ENCODE peak calls at places on chromosome 11, in four cellular contexts. G is K562, L is GM12878, T is HepG2. V is an unnamed sample.

GRCh38 chr11:7688238-7688826 is 15.0 kb upstream of the CYB5R2 start:
- DNase-seq in G (peak), T (peak), L (no peak), V (peak)

GRCh38 chr11:64583296-64584262 is 7.4 kb upstream of the SLC22A12 start:
- DNase-seq in G (peak), T (no peak), L (no peak), V (no peak)

GRCh38 chr11:126328001-126328390 is 24.1 kb downstream of the DCPS start:
- DNase-seq in T (no peak), L (no peak), G (no peak), V (no peak)

GRCh38 chr11:119935341-119935925 is 202.5 kb downstream of the TRIM29 start:
- DNase-seq in G (no peak), T (no peak), L (no peak), V (no peak)

GRCh38 chr11:29127456-29127855 is 889.4 kb downstream of the KCNA4 start:
- DNase-seq in G (no peak), L (no peak), T (no peak), V (no peak)

GRCh38 chr11:78830277-78830676 is 255.6 kb upstream of the NARS2 start:
- DNase-seq in L (no peak), G (no peak), T (no peak), V (no peak)

GRCh38 chr11:68651208-68651984 is 32.9 kb upstream of the GAL start:
- DNase-seq in G (no peak), T (no peak), L (no peak), V (no peak)

GRCh38 chr11:120248551-120249278 is 8.8 kb downstream of the POU2F3 start:
- DNase-seq in T (no peak), G (no peak), L (peak), V (no peak)

GRCh38 chr11:34380696-34381095 is 22.9 kb upstream of the ABTB2 start:
- DNase-seq in T (peak), G (no peak), L (no peak), V (no peak)

GRCh38 chr11:101466352-101466751 is 117.5 kb downstream of the TRPC6 start:
- DNase-seq in L (no peak), T (no peak), G (no peak), V (no peak)

DNA sequence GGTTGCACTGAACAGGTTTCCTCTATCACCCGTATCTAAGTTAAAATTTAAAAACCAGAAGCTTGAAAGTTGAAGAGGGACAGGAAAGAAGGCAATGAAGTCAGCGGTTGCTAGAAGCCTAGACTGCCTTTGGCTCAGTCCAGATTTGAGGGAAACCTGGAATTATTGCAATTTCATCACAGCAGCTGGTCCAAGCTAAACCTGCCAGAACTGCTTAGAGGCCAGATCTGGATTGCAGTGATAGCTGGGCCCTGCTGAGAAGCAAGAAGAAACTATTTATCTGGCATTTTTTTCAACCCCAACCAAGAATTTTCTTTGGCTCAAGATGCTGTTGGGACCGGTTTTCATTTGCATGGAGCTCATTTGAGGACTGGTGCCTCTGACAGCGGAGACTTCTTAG is 121.5 kb upstream of the TEAD1 start:
- DNase-seq in G (no peak), L (no peak), T (no peak), V (no peak)
- TF ChIP-seq FOXM1 in G (no peak), L (no peak), T (no peak), V (no peak)

GRCh38 chr11:124638500-124638899 is 15.8 kb downstream of the TBRG1 start:
- DNase-seq in T (no peak), G (peak), L (no peak), V (no peak)

GRCh38 chr11:124629961-124630360 is 7.3 kb downstream of the TBRG1 start:
- DNase-seq in L (no peak), T (no peak), G (no peak), V (no peak)

GRCh38 chr11:124627546-124627945 is 4.9 kb downstream of the TBRG1 start:
- DNase-seq in L (no peak), G (no peak), T (no peak), V (no peak)

DNA sequence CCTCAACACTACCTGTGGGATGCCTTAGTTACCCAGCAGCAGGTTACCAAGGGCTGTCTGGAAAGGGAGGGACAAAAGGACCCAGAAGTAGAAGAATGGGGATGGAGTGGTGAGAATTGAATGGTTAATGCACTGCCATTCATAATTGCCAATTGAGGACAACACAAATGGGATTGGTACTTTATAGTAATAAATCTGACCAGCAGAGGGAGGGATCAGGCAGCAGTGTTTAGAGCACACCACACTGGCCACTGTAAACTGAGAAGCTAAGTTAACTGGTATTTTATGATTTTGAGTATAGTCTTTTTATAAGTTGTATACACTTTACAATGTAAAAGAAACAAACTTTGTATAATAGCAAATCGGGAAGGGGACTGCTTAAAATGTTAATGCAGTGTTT is 10.7 kb downstream of the TBRG1 start:
- DNase-seq in T (no peak), L (no peak), G (no peak), V (peak)
- TF ChIP-seq BHLHE40 in T (no peak), L (no peak), G (no peak), V (no peak)

DNA sequence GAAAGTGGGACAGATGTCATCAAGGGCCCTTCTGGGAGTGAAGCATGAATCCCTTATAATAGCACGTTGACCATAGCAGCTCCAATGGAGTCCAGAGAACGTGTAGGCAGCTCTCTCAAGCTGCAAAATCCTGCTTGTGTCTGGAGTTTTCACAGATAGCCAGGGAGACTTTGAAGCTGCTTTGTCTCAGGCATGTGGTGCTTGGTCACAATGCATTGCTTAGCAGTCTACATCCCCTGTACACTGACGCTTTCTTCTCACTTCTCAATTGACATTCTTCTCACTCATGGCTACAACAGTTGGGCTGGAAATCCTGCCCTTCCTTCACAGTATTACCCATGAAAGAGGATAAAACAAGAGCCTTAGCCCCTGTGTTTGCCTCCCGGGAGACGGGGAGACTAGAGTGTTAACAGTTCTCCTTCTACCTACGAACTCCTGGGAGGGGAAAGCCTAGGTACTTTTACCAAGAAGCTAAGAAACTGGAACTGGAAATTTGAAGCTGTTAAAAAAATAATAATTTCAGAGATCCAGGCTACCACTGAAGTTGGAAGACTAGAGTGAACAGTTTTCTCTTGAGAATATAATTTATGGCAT is 20.7 kb upstream of the MMP7 start:
- DNase-seq in G (no peak), T (no peak), L (no peak), V (no peak)
- TF ChIP-seq TARDBP in G (no peak), T (no peak), L (no peak), V (no peak)

DNA sequence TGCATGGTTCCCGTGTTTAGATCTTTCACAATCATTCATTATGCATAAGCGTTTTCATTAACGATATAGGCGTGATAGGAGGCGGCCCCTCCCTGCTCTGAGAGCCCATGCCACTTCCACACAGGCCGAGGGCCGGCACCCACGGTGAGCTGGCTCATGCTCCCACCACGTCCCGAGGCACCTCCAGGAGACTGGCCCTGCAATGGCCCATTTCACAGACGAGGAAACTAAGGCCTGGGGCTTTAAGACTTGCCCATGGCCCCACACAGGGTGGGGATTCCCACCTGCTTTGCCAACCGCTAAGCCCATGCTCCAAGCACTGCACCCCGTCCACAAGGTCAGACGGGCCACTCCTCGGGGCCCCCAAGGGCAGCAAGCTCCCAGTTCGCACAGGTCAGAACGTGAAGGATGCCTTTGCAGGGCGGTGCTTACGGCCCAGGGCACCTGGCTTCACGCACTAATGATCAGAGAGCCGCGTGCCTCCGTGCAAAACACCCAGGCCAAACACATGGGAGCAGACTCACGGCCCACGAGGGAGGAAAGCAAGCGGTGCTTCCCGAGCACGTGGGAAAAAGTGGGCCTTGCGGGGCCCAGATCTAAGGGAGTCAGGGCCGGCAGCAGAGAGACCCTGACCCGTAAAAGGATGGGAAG is 8.3 kb downstream of the OSBPL5 start:
- DNase-seq in L (no peak), G (no peak), T (no peak), V (no peak)
- TF ChIP-seq FOXM1 in L (no peak), G (no peak), T (no peak), V (no peak)

GRCh38 chr11:212150-213100 is 4.9 kb downstream of the RIC8A start:
- DNase-seq in T (no peak), G (no peak), L (no peak), V (no peak)

GRCh38 chr11:213111-213510 is 5.6 kb downstream of the RIC8A start:
- DNase-seq in L (no peak), G (no peak), T (no peak), V (no peak)

GRCh38 chr11:215581-216037 is 8.1 kb downstream of the RIC8A start:
- DNase-seq in G (peak), T (no peak), L (no peak), V (no peak)

GRCh38 chr11:216081-216974 is 8.8 kb downstream of the RIC8A start:
- DNase-seq in G (no peak), T (peak), L (no peak), V (no peak)

DNA sequence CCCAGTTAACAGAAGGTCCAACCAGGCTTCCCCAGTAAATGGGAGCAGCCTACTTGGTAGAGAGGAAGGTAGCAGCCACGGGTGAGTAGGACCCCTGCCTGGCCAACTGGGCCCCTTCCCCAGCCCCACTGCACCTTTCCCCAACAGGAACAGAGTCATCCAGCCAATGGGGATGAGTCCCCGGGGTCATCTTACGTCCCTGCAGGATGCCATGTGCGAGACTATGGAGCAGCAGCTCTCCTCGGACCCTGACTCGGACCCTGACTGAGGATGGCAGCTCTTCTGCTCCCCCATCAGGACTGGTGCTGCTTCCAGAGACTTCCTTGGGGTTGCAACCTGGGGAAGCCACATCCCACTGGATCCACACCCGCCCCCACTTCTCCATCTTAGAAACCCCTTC is 6.6 kb downstream of the RIC8A start:
- DNase-seq in G (no peak), T (no peak), L (no peak), V (no peak)
- TF ChIP-seq BHLHE40 in G (no peak), T (no peak), L (no peak), V (no peak)

DNA sequence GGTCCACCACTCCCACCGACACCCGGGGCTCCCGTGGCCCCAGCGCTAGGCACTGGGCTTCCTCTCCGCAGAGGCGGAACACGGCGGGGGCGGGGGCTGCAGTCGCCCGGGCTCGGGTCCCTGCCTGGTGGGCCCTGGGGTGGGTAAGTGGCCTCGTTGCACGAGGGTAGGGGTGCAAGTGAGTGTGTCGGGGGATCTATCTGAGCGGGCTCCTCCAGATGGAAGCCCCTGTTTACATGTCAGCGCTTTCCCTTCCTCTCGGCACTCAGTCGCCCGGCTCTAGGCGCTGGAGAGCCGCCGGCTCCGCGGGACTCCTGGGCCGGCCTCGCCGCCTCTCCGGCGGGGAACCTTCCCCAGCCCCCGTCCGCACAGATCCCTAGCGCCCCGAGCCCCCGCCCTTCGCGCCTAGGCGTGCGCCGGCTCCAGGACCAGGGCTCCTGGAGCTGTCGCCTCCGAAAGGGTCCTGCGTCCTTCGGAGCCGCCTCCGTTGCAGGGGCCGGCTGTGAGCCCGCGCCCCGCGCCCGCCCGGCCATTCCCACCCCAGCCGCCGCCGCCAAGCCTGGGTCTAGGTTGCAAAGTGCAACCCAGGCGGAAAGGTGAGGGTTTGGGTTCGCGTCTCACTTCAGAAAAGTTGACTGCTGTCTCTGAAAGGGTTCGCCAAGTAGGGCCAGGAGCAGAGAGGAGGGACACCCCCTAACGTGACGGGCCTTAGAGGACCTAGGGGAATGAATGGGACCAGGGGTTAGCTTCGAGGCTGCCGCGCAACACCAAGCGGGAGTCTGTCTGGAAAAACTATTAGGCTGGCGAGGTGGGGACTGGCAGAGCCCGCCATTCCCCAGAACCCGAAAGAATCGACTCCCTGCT is 978 bp downstream of the FLI1 start:
- DNase-seq in L (no peak), G (no peak), T (no peak), V (peak)
- TF ChIP-seq TARDBP in L (no peak), G (no peak), T (no peak), V (no peak)

DNA sequence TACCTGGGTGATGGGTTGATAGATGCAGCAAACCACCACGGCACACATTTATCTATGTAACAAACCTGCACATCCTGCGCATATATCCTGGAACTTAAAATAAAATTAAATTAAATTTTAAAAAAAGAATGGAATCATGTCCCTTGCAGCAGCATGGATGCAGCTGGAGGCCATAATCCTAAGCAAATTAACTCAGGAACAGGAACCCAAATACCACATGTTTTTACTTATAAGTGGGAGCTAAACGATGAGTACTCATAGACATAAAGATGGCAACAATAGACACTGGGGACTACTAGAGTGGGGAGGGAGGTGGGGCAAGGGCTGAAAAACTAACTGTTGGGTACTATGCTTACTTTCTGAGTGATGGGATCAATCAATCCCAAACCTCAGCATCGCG is 40.9 kb downstream of the CWC15 start:
- DNase-seq in L (no peak), G (no peak), T (no peak), V (no peak)
- TF ChIP-seq FOXM1 in L (no peak), G (no peak), T (no peak), V (no peak)